ENCODE peak calls at places on chromosomes 1 and 21, in seven cellular contexts. P is dorsolateral prefrontal cortex; Y is lung microvascular endothelial cell; E is stimulated activated naive CD4-positive, alpha-beta T cell; V is pancreas; X is stimulated activated CD8-positive, alpha-beta memory T cell treated with anti-CD3 and anti-CD28 coated beads, Interleukin-15, amount 100 ng/mL, for 1 hour; A is retinal pigment epithelial cell. S is an unnamed sample.

GRCh38 chr1:24683713-24684162 is 40.6 kb downstream of the SRRM1 start:
- DNase-seq in V (no peak), X (no peak), Y (peak; percentile 97), A (peak; percentile 94), P (no peak), E (no peak), S (no peak)

GRCh38 chr1:202800742-202801141 is 7.5 kb downstream of the KDM5B start:
- DNase-seq in P (no peak), A (no peak), Y (no peak), E (no peak), V (no peak), X (no peak), S (no peak)

GRCh38 chr1:93670141-93670540 is 11.5 kb downstream of the BCAR3 start:
- DNase-seq in Y (peak; percentile 95), V (no peak), A (no peak), E (no peak), X (no peak), P (no peak), S (peak; percentile 54)

GRCh38 chr1:237016626-237017025 is 12.4 kb upstream of the MT1HL1 start:
- DNase-seq in A (no peak), P (no peak), Y (no peak), V (no peak), E (no peak), X (no peak), S (no peak)

GRCh38 chr1:113415256-113416189 is 25.2 kb downstream of the MAGI3 start:
- DNase-seq in X (no peak), Y (no peak), V (no peak), E (no peak), A (no peak), P (no peak), S (no peak)

GRCh38 chr1:67459068-67459467 is 28.9 kb upstream of the SERBP1 start:
- DNase-seq in X (no peak), P (no peak), Y (no peak), E (no peak), V (no peak), A (no peak), S (no peak)

GRCh38 chr1:152996633-152997385 is 4.7 kb upstream of the SPRR3 start:
- DNase-seq in A (no peak), E (no peak), V (no peak), P (no peak), X (no peak), Y (no peak), S (no peak)

GRCh38 chr1:169893645-169894423 is at the start of gene SCYL3:
- DNase-seq in E (peak; percentile 98), P (peak; percentile 96), Y (peak; percentile 98), V (peak; percentile 94), A (peak; percentile 97), X (peak; percentile 78), S (peak; percentile 93)

GRCh38 chr1:33429846-33430750 is 797 bp downstream of the PHC2 start:
- DNase-seq in P (peak; percentile 32), X (no peak), A (no peak), E (peak; percentile 5), Y (peak; percentile 52), V (peak; percentile 76), S (peak; percentile 68)

GRCh38 chr1:180975551-180975950 is 47.1 kb downstream of the STX6 start:
- DNase-seq in E (no peak), A (no peak), P (no peak), X (no peak), Y (no peak), V (no peak), S (no peak)

GRCh38 chr1:44576456-44577150 is 97.7 kb downstream of the TMEM53 start:
- DNase-seq in E (no peak), P (no peak), Y (peak; percentile 26), X (no peak), V (no peak), A (no peak), S (no peak)

GRCh38 chr1:84995484-84996334 is 1.2 kb downstream of the MCOLN2 start:
- DNase-seq in P (no peak), V (no peak), E (no peak), X (no peak), A (no peak), Y (no peak), S (no peak)

GRCh38 chr1:156717411-156717810 is 10.9 kb upstream of the METTL25B start:
- DNase-seq in Y (no peak), V (no peak), E (no peak), X (no peak), A (no peak), P (no peak), S (no peak)

GRCh38 chr1:217432339-217432738 is 198.6 kb downstream of the GPATCH2 start:
- DNase-seq in E (no peak), A (no peak), Y (no peak), V (no peak), X (no peak), P (no peak), S (no peak)

GRCh38 chr1:153362187-153362586 is 4.5 kb downstream of the S100A9 start:
- DNase-seq in A (no peak), E (no peak), P (no peak), V (no peak), X (no peak), Y (no peak), S (no peak)

GRCh38 chr21:37415938-37416337 is 49.4 kb downstream of the DYRK1A start:
- DNase-seq in V (no peak), Y (no peak), X (no peak), A (no peak), P (no peak), E (no peak), S (no peak)

S was measured in ovary.